ENCODE peak calls at places on chromosome 16, in eight cellular contexts. N is osteocyte; A is neural crest cell; H is stimulated activated CD8-positive, alpha-beta memory T cell treated with anti-CD3 and anti-CD28 coated beads, Interleukin-7, amount 100 ng/mL, for 1 hour; M is NCI-H1105; K is activated CD8-positive, alpha-beta T cell treated with anti-CD3 and anti-CD28 coated beads for 36 hours; V is NCI-H2107; I is head of caudate nucleus. R is an unnamed sample.

GRCh38 chr16:81552743-81553079 is 108.1 kb downstream of the CMIP start:
- DNase-seq in H (no peak), A (no peak), I (no peak), M (no peak), N (no peak), K (no peak), V (no peak), R (no peak)

GRCh38 chr16:85316321-85316919 is 204.1 kb upstream of the CIBAR2 start:
- DNase-seq in N (no peak), M (peak), V (no peak), I (peak), H (no peak), A (peak), K (peak), R (no peak)

GRCh38 chr16:57612494-57612893 is 15.9 kb upstream of the ADGRG1 start:
- DNase-seq in V (no peak), N (peak), K (no peak), I (no peak), A (no peak), H (no peak), M (no peak), R (no peak)

GRCh38 chr16:48905632-48906031 is 295.7 kb upstream of the N4BP1 start:
- DNase-seq in K (no peak), I (no peak), M (no peak), N (no peak), A (no peak), H (no peak), V (no peak), R (no peak)

GRCh38 chr16:52578829-52579193 is 31.9 kb upstream of the TOX3 start:
- DNase-seq in V (no peak), H (no peak), M (no peak), K (no peak), N (no peak), A (no peak), I (no peak), R (no peak)

GRCh38 chr16:53224932-53225533 is 170.2 kb downstream of the CHD9 start:
- DNase-seq in N (no peak), I (no peak), V (no peak), A (no peak), M (no peak), K (peak), H (no peak), R (no peak)

GRCh38 chr16:27690604-27691003 is 140.7 kb downstream of the KATNIP start:
- DNase-seq in V (no peak), N (no peak), K (peak), A (peak), M (no peak), I (peak), H (no peak), R (no peak)

GRCh38 chr16:46796764-46797269 is 34.2 kb downstream of the C16orf87 start:
- DNase-seq in N (no peak), A (no peak), I (no peak), K (no peak), M (no peak), V (no peak), H (no peak), R (no peak)